ENCODE peak calls at places on chromosomes 3 and 15, in nine cellular contexts. J is T-helper 9 cell, T is upper lobe of right lung, Q is endothelial cell, P is GM13977, A is GM20000, W is fibroblast of lung, I is left cardiac atrium, E is prostate gland. H is an unnamed sample.

GRCh38 chr3:194489736-194490612 is 3.2 kb upstream of the ATP13A3 start:
- DNase-seq in P (peak; percentile 81), Q (no peak), A (peak; percentile 82), E (no peak), J (no peak), W (peak; percentile 60), T (no peak), I (no peak), H (no peak)

GRCh38 chr3:3068358-3068881 is 41.8 kb downstream of the IL5RA start:
- DNase-seq in E (no peak), A (no peak), T (no peak), J (no peak), W (no peak), Q (no peak), P (no peak), I (no peak), H (no peak)

GRCh38 chr15:55991841-55992768 is 1.3 kb downstream of the NEDD4 start:
- DNase-seq in P (peak; percentile 20), Q (no peak), J (no peak), T (no peak), A (peak; percentile 25), I (no peak), W (peak; percentile 19), E (no peak), H (no peak)

GRCh38 chr3:123120546-123120945 is 53.7 kb downstream of the PDIA5 start:
- DNase-seq in Q (no peak), E (no peak), P (no peak), A (no peak), I (no peak), J (no peak), T (no peak), W (no peak), H (no peak)

GRCh38 chr3:74897006-74897405 is 282.5 kb upstream of the CNTN3 start:
- DNase-seq in T (no peak), E (no peak), I (no peak), W (no peak), J (no peak), A (no peak), Q (peak; percentile 6), P (no peak), H (no peak)

GRCh38 chr3:19147905-19148767 is at the start of gene KCNH8:
- DNase-seq in Q (peak; percentile 25), P (peak; percentile 32), J (no peak), A (peak; percentile 32), W (no peak), T (no peak), I (no peak), E (peak; percentile 41), H (no peak)

GRCh38 chr3:186536883-186537553 is 7.2 kb downstream of the CRYGS start:
- DNase-seq in P (no peak), A (no peak), E (no peak), I (no peak), Q (no peak), T (no peak), J (no peak), W (peak; percentile 55), H (no peak)

GRCh38 chr15:77915261-77915960 is 162.1 kb downstream of the TBC1D2B start:
- DNase-seq in I (peak; percentile 15), Q (no peak), J (no peak), W (no peak), A (no peak), P (no peak), E (no peak), T (peak; percentile 43), H (no peak)

GRCh38 chr15:64430000-64430735 is 30.2 kb upstream of the ZNF609 start:
- DNase-seq in W (peak; percentile 94), I (peak; percentile 27), Q (no peak), J (peak; percentile 3), A (peak; percentile 24), E (peak; percentile 8), T (no peak), P (peak; percentile 19), H (no peak)

GRCh38 chr15:61383421-61383820 is 154.3 kb upstream of the RORA start:
- DNase-seq in W (peak; percentile 13), A (no peak), P (no peak), I (no peak), J (no peak), Q (no peak), T (no peak), E (no peak), H (no peak)

GRCh38 chr3:58556001-58556400 is 19.0 kb upstream of the ACOX2 start:
- DNase-seq in W (no peak), J (no peak), E (no peak), P (no peak), A (no peak), I (no peak), T (no peak), Q (no peak), H (no peak)

GRCh38 chr15:89199734-89200133 is 21.6 kb downstream of the RLBP1 start:
- DNase-seq in I (no peak), W (no peak), E (no peak), P (no peak), A (no peak), Q (peak; percentile 53), T (no peak), J (no peak), H (no peak)

GRCh38 chr3:23979569-23979968 is 34.5 kb downstream of the NR1D2 start:
- DNase-seq in A (no peak), J (no peak), Q (no peak), I (no peak), P (no peak), W (peak; percentile 16), E (no peak), T (no peak), H (no peak)

GRCh38 chr3:137647179-137647578 is 116.9 kb upstream of the SOX14 start:
- DNase-seq in P (no peak), Q (no peak), T (no peak), J (no peak), I (no peak), A (no peak), E (no peak), W (no peak), H (no peak)

GRCh38 chr3:22730701-22731100 is 472.4 kb upstream of the UBE2E2 start:
- DNase-seq in W (no peak), T (no peak), A (no peak), Q (no peak), E (no peak), J (no peak), P (no peak), I (no peak), H (no peak)

GRCh38 chr3:134641671-134642300 is 9.0 kb downstream of the KY start:
- DNase-seq in I (no peak), P (no peak), W (no peak), Q (no peak), A (no peak), T (no peak), J (no peak), E (no peak), H (no peak)

GRCh38 chr3:127417709-127418559 is 130.1 kb upstream of the PRR20G start:
- DNase-seq in P (no peak), J (no peak), Q (no peak), T (no peak), A (no peak), I (peak; percentile 40), W (no peak), E (no peak), H (no peak)

GRCh38 chr3:15347104-15347736 is 14.8 kb upstream of the SH3BP5 start:
- DNase-seq in Q (no peak), P (no peak), I (no peak), E (no peak), T (no peak), J (peak; percentile 7), W (no peak), A (no peak), H (no peak)

GRCh38 chr3:120094776-120095225 is 554 bp upstream of the GSK3B start:
- DNase-seq in Q (no peak), T (peak; percentile 98), A (peak; percentile 93), W (peak; percentile 100), P (peak; percentile 92), E (peak; percentile 99), J (peak; percentile 87), I (peak; percentile 97), H (peak; percentile 99)

GRCh38 chr3:29637093-29637492 is 356.2 kb downstream of the RBMS3 start:
- DNase-seq in W (no peak), J (no peak), A (no peak), E (no peak), P (no peak), T (no peak), Q (no peak), I (no peak), H (no peak)

GRCh38 chr3:44058868-44059203 is 182.8 kb upstream of the TOPAZ1 start:
- DNase-seq in I (no peak), J (no peak), P (no peak), A (no peak), T (no peak), Q (no peak), E (no peak), W (no peak), H (no peak)

GRCh38 chr15:100733088-100733487 is 130.7 kb downstream of the ASB7 start:
- DNase-seq in W (peak; percentile 68), T (no peak), A (no peak), E (peak; percentile 85), P (no peak), J (no peak), I (no peak), Q (no peak), H (no peak)

GRCh38 chr3:102113421-102114041 is 264.2 kb downstream of the NFKBIZ start:
- DNase-seq in A (no peak), Q (no peak), E (no peak), W (no peak), I (no peak), J (no peak), T (no peak), P (no peak), H (no peak)

GRCh38 chr15:40072216-40072990 is 33.4 kb upstream of the SRP14 start:
- DNase-seq in W (no peak), P (no peak), A (no peak), E (no peak), Q (peak; percentile 52), T (peak; percentile 63), I (no peak), J (no peak), H (no peak)

GRCh38 chr3:194095464-194095863 is 40.5 kb upstream of the HES1 start:
- DNase-seq in P (no peak), T (peak; percentile 76), Q (peak; percentile 23), J (no peak), W (no peak), E (peak; percentile 14), I (peak; percentile 87), A (no peak), H (no peak)

GRCh38 chr3:12372762-12373280 is 84.0 kb downstream of the PPARG start:
- DNase-seq in P (no peak), Q (no peak), I (no peak), A (no peak), E (no peak), W (no peak), T (no peak), J (no peak), H (no peak)

GRCh38 chr15:83310521-83311456 is 26.3 kb upstream of the BNC1 start:
- DNase-seq in E (no peak), Q (no peak), A (no peak), T (no peak), P (no peak), W (peak; percentile 29), I (no peak), J (no peak), H (no peak)

GRCh38 chr15:66187271-66187670 is 66.3 kb downstream of the MEGF11 start:
- DNase-seq in J (no peak), A (no peak), P (no peak), Q (no peak), I (no peak), E (no peak), W (no peak), T (peak; percentile 54), H (no peak)

GRCh38 chr3:139718415-139718814 is 40.6 kb upstream of the NMNAT3 start:
- DNase-seq in W (peak; percentile 47), I (peak; percentile 37), P (no peak), T (no peak), Q (peak; percentile 67), J (no peak), E (no peak), A (no peak), H (no peak)

GRCh38 chr3:153273767-153274443 is 111.9 kb downstream of the RAP2B start:
- DNase-seq in W (peak; percentile 50), T (no peak), P (no peak), I (no peak), E (no peak), A (no peak), Q (no peak), J (no peak), H (no peak)

GRCh38 chr3:185082149-185082548 is 70.7 kb downstream of the C3orf70 start:
- DNase-seq in A (no peak), P (no peak), I (no peak), E (no peak), T (no peak), J (no peak), W (peak; percentile 5), Q (no peak), H (no peak)

H was measured in cortex of kidney.